ENCODE peak calls at places on chromosomes 3 and 15, in four cellular contexts. H is ELF-1; M is fibroblast of the aortic adventitia; O is stimulated activated CD8-positive, alpha-beta memory T cell treated with anti-CD3 and anti-CD28 coated beads, Interleukin-4, amount 100 ng/mL, for 24 hours. V is an unnamed sample.

GRCh38 chr3:17411157-17411877 is 331.1 kb downstream of the TBC1D5 start:
- DNase-seq in H (no peak), O (no peak), M (peak), V (no peak)

GRCh38 chr3:125087768-125088391 is 32.1 kb upstream of the HEG1 start:
- DNase-seq in H (no peak), M (peak), O (no peak), V (no peak)

GRCh38 chr3:164222200-164222599 is 856.1 kb downstream of the SI start:
- DNase-seq in M (no peak), O (no peak), H (no peak), V (no peak)

GRCh38 chr3:130929827-130930226 is 35.9 kb downstream of the ATP2C1 start:
- DNase-seq in H (no peak), O (no peak), M (no peak), V (no peak)

GRCh38 chr3:189563841-189564563 is 67.2 kb upstream of the TP63 start:
- DNase-seq in O (no peak), H (no peak), M (peak), V (no peak)

GRCh38 chr3:184399410-184399809 is 19.6 kb downstream of the CHRD start:
- DNase-seq in O (no peak), H (no peak), M (peak), V (no peak)

GRCh38 chr3:170372190-170372879 is 14.8 kb downstream of the SKIL start:
- DNase-seq in H (no peak), M (no peak), O (no peak), V (no peak)

GRCh38 chr3:14472471-14473351 is 67.4 kb downstream of the GRIP2 start:
- DNase-seq in M (peak), H (peak), O (no peak), V (no peak)

GRCh38 chr3:9916734-9917680 is at the start of gene IL17RC:
- DNase-seq in M (peak), H (peak), O (peak), V (peak)

GRCh38 chr15:38530113-38530512 is 34.5 kb downstream of the RASGRP1 start:
- DNase-seq in M (peak), O (no peak), H (no peak), V (no peak)

GRCh38 chr15:87477759-87478687 is 778.5 kb downstream of the NTRK3 start:
- DNase-seq in H (peak), M (peak), O (no peak), V (no peak)

GRCh38 chr3:136899622-136900158 is 37.7 kb downstream of the NCK1 start:
- DNase-seq in O (no peak), H (peak), M (peak), V (no peak)

GRCh38 chr3:16410659-16411058 is 102.8 kb downstream of the RFTN1 start:
- DNase-seq in H (no peak), M (no peak), O (no peak), V (no peak)

GRCh38 chr15:33735637-33736247 is 232.6 kb upstream of the CHRM5 start:
- DNase-seq in M (peak), H (peak), O (no peak), V (no peak)

GRCh38 chr3:112011376-112011940 is 12.7 kb downstream of the TAGLN3 start:
- DNase-seq in O (no peak), M (no peak), H (no peak), V (no peak)

GRCh38 chr3:117463276-117463675 is 753.7 kb downstream of the TUSC7 start:
- DNase-seq in O (no peak), M (peak), H (no peak), V (no peak)

GRCh38 chr3:21682231-21682630 is 68.8 kb downstream of the ZNF385D start:
- DNase-seq in O (no peak), M (no peak), H (no peak), V (no peak)

GRCh38 chr3:106629215-106629832 is 747.9 kb upstream of the CCDC54 start:
- DNase-seq in M (peak), H (no peak), O (no peak), V (no peak)

GRCh38 chr3:49872801-49873281 is 3.1 kb upstream of the CAMKV start:
- DNase-seq in H (no peak), O (no peak), M (no peak), V (peak)

GRCh38 chr15:57566840-57567239 is 24.9 kb upstream of the MYZAP start:
- DNase-seq in H (no peak), O (no peak), M (no peak), V (peak)

GRCh38 chr15:76309561-76310330 is 1.5 kb downstream of the ETFA start:
- DNase-seq in O (no peak), M (peak), H (peak), V (no peak)

GRCh38 chr15:55588070-55588817 is at the start of gene PYGO1:
- DNase-seq in H (peak), O (peak), M (peak), V (no peak)